ENCODE peak calls at places on chromosomes 12 and 14, in nine cellular contexts. One of them, this sample, is unnamed.

GRCh38 chr12:57580466-57580795 is 10.6 kb upstream of the PIP4K2C start:
- DNase-seq in cardiac fibroblast: no peak
- DNase-seq in lower leg skin: no peak
- DNase-seq in Caco-2: peak
- DNase-seq in HCT116: no peak
- DNase-seq in astrocyte of the spinal cord: no peak
- DNase-seq in Panc1: no peak
- DNase-seq in colonic mucosa: no peak
- DNase-seq in endothelial cell: no peak
- DNase-seq in this sample: no peak

GRCh38 chr14:78278464-78278863 is 108.3 kb downstream of the NRXN3 start:
- DNase-seq in cardiac fibroblast: no peak
- DNase-seq in lower leg skin: no peak
- DNase-seq in Caco-2: no peak
- DNase-seq in HCT116: no peak
- DNase-seq in astrocyte of the spinal cord: no peak
- DNase-seq in Panc1: no peak
- DNase-seq in colonic mucosa: no peak
- DNase-seq in endothelial cell: no peak
- DNase-seq in this sample: no peak

GRCh38 chr12:117567644-117568043 is 206.2 kb upstream of the NOS1 start:
- DNase-seq in cardiac fibroblast: no peak
- DNase-seq in lower leg skin: no peak
- DNase-seq in Caco-2: no peak
- DNase-seq in HCT116: no peak
- DNase-seq in astrocyte of the spinal cord: no peak
- DNase-seq in Panc1: no peak
- DNase-seq in colonic mucosa: no peak
- DNase-seq in endothelial cell: no peak
- DNase-seq in this sample: no peak

GRCh38 chr12:93767524-93767863 is 90.3 kb downstream of the CRADD start:
- DNase-seq in cardiac fibroblast: no peak
- DNase-seq in lower leg skin: no peak
- DNase-seq in Caco-2: no peak
- DNase-seq in HCT116: no peak
- DNase-seq in astrocyte of the spinal cord: no peak
- DNase-seq in Panc1: no peak
- DNase-seq in colonic mucosa: no peak
- DNase-seq in endothelial cell: no peak
- DNase-seq in this sample: no peak

GRCh38 chr12:101823891-101824290 is 6.9 kb downstream of the GNPTAB start:
- DNase-seq in cardiac fibroblast: no peak
- DNase-seq in lower leg skin: peak
- DNase-seq in Caco-2: no peak
- DNase-seq in HCT116: peak
- DNase-seq in astrocyte of the spinal cord: no peak
- DNase-seq in Panc1: no peak
- DNase-seq in colonic mucosa: peak
- DNase-seq in endothelial cell: peak
- DNase-seq in this sample: no peak

GRCh38 chr12:26298785-26299621 is 103.6 kb downstream of the SSPN start:
- DNase-seq in cardiac fibroblast: peak
- DNase-seq in lower leg skin: peak
- DNase-seq in Caco-2: no peak
- DNase-seq in HCT116: no peak
- DNase-seq in astrocyte of the spinal cord: peak
- DNase-seq in Panc1: peak
- DNase-seq in colonic mucosa: no peak
- DNase-seq in endothelial cell: no peak
- DNase-seq in this sample: no peak

GRCh38 chr14:37819155-37820015 is 224.0 kb downstream of the TTC6 start:
- DNase-seq in cardiac fibroblast: peak
- DNase-seq in lower leg skin: no peak
- DNase-seq in Caco-2: no peak
- DNase-seq in HCT116: no peak
- DNase-seq in astrocyte of the spinal cord: peak
- DNase-seq in Panc1: no peak
- DNase-seq in colonic mucosa: no peak
- DNase-seq in endothelial cell: no peak
- DNase-seq in this sample: no peak

GRCh38 chr12:2462087-2462486 is 332.7 kb upstream of the FKBP4 start:
- DNase-seq in cardiac fibroblast: no peak
- DNase-seq in lower leg skin: no peak
- DNase-seq in Caco-2: no peak
- DNase-seq in HCT116: no peak
- DNase-seq in astrocyte of the spinal cord: no peak
- DNase-seq in Panc1: no peak
- DNase-seq in colonic mucosa: no peak
- DNase-seq in endothelial cell: no peak
- DNase-seq in this sample: no peak

GRCh38 chr12:127670294-127670693 is 596.7 kb upstream of the TMEM132C start:
- DNase-seq in cardiac fibroblast: no peak
- DNase-seq in lower leg skin: no peak
- DNase-seq in Caco-2: no peak
- DNase-seq in HCT116: no peak
- DNase-seq in astrocyte of the spinal cord: no peak
- DNase-seq in Panc1: no peak
- DNase-seq in colonic mucosa: no peak
- DNase-seq in endothelial cell: no peak
- DNase-seq in this sample: no peak

GRCh38 chr12:117362391-117362790 is 965 bp upstream of the NOS1 start:
- DNase-seq in cardiac fibroblast: no peak
- DNase-seq in lower leg skin: no peak
- DNase-seq in Caco-2: no peak
- DNase-seq in HCT116: no peak
- DNase-seq in astrocyte of the spinal cord: no peak
- DNase-seq in Panc1: no peak
- DNase-seq in colonic mucosa: no peak
- DNase-seq in endothelial cell: no peak
- DNase-seq in this sample: no peak

GRCh38 chr14:61077946-61078738 is 97.1 kb downstream of the SLC38A6 start:
- DNase-seq in cardiac fibroblast: peak
- DNase-seq in lower leg skin: no peak
- DNase-seq in Caco-2: no peak
- DNase-seq in HCT116: no peak
- DNase-seq in astrocyte of the spinal cord: peak
- DNase-seq in Panc1: no peak
- DNase-seq in colonic mucosa: no peak
- DNase-seq in endothelial cell: no peak
- DNase-seq in this sample: no peak

GRCh38 chr12:48075833-48076232 is 30.0 kb downstream of the SENP1 start:
- DNase-seq in cardiac fibroblast: no peak
- DNase-seq in lower leg skin: no peak
- DNase-seq in Caco-2: no peak
- DNase-seq in HCT116: no peak
- DNase-seq in astrocyte of the spinal cord: no peak
- DNase-seq in Panc1: no peak
- DNase-seq in colonic mucosa: no peak
- DNase-seq in endothelial cell: no peak
- DNase-seq in this sample: no peak

GRCh38 chr12:3557791-3558190 is 66.8 kb downstream of the PRMT8 start:
- DNase-seq in cardiac fibroblast: no peak
- DNase-seq in lower leg skin: no peak
- DNase-seq in Caco-2: peak
- DNase-seq in HCT116: no peak
- DNase-seq in astrocyte of the spinal cord: no peak
- DNase-seq in Panc1: no peak
- DNase-seq in colonic mucosa: no peak
- DNase-seq in endothelial cell: no peak
- DNase-seq in this sample: no peak

GRCh38 chr14:63890553-63890952 is 37.7 kb downstream of the SYNE2 start:
- DNase-seq in cardiac fibroblast: no peak
- DNase-seq in lower leg skin: no peak
- DNase-seq in Caco-2: no peak
- DNase-seq in HCT116: no peak
- DNase-seq in astrocyte of the spinal cord: no peak
- DNase-seq in Panc1: no peak
- DNase-seq in colonic mucosa: no peak
- DNase-seq in endothelial cell: no peak
- DNase-seq in this sample: no peak

GRCh38 chr12:76085159-76085868 is 829 bp upstream of the NAP1L1 start:
- DNase-seq in cardiac fibroblast: peak
- DNase-seq in lower leg skin: no peak
- DNase-seq in Caco-2: no peak
- DNase-seq in HCT116: no peak
- DNase-seq in astrocyte of the spinal cord: peak
- DNase-seq in Panc1: no peak
- DNase-seq in colonic mucosa: peak
- DNase-seq in endothelial cell: no peak
- DNase-seq in this sample: no peak

GRCh38 chr12:54195736-54196347 is 7.1 kb upstream of the SMUG1 start:
- DNase-seq in cardiac fibroblast: peak
- DNase-seq in lower leg skin: no peak
- DNase-seq in Caco-2: no peak
- DNase-seq in HCT116: no peak
- DNase-seq in astrocyte of the spinal cord: peak
- DNase-seq in Panc1: no peak
- DNase-seq in colonic mucosa: no peak
- DNase-seq in endothelial cell: no peak
- DNase-seq in this sample: no peak

GRCh38 chr12:41049033-41049432 is 139.1 kb upstream of the PDZRN4 start:
- DNase-seq in cardiac fibroblast: no peak
- DNase-seq in lower leg skin: no peak
- DNase-seq in Caco-2: no peak
- DNase-seq in HCT116: no peak
- DNase-seq in astrocyte of the spinal cord: no peak
- DNase-seq in Panc1: no peak
- DNase-seq in colonic mucosa: no peak
- DNase-seq in endothelial cell: no peak
- DNase-seq in this sample: no peak

GRCh38 chr14:36207500-36207899 is 31.0 kb upstream of the PTCSC3 start:
- DNase-seq in cardiac fibroblast: peak
- DNase-seq in lower leg skin: no peak
- DNase-seq in Caco-2: no peak
- DNase-seq in HCT116: no peak
- DNase-seq in astrocyte of the spinal cord: no peak
- DNase-seq in Panc1: no peak
- DNase-seq in colonic mucosa: no peak
- DNase-seq in endothelial cell: no peak
- DNase-seq in this sample: no peak
- TF ChIP-seq CTCF in cardiac fibroblast: peak
- TF ChIP-seq CTCF in lower leg skin: no peak
- TF ChIP-seq CTCF in Caco-2: peak
- TF ChIP-seq CTCF in HCT116: peak
- TF ChIP-seq CTCF in astrocyte of the spinal cord: peak
- TF ChIP-seq CTCF in Panc1: peak
- TF ChIP-seq CTCF in colonic mucosa: peak
- TF ChIP-seq CTCF in endothelial cell: no peak
- TF ChIP-seq CTCF in this sample: peak

DNA sequence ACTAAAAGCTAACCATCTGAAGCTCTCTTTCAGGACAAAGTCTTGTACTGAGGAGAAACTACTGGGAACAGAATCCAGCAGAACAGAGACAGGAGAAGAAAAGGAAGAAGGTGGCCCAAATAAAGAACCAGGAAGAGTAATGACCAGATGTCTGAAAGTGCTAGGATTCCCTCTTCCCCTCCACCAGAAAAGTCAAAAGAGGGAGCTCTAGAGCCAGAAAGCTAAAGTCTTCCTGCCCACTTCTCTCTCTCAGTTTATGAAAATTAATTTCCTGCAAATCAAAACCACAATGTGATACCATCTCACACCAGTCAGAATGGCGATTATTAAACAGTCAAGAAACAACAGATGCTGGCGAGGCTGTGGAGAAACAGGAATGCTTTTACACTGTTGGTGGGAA is 47.2 kb downstream of the SPPL3 start:
- DNase-seq in cardiac fibroblast: peak
- DNase-seq in lower leg skin: no peak
- DNase-seq in Caco-2: no peak
- DNase-seq in HCT116: peak
- DNase-seq in astrocyte of the spinal cord: no peak
- DNase-seq in Panc1: no peak
- DNase-seq in colonic mucosa: no peak
- DNase-seq in endothelial cell: no peak
- DNase-seq in this sample: no peak
- TF ChIP-seq CTCF in cardiac fibroblast: peak
- TF ChIP-seq CTCF in lower leg skin: no peak
- TF ChIP-seq CTCF in Caco-2: peak
- TF ChIP-seq CTCF in HCT116: peak
- TF ChIP-seq CTCF in astrocyte of the spinal cord: peak
- TF ChIP-seq CTCF in Panc1: peak
- TF ChIP-seq CTCF in colonic mucosa: no peak
- TF ChIP-seq CTCF in endothelial cell: no peak
- TF ChIP-seq CTCF in this sample: peak

DNA sequence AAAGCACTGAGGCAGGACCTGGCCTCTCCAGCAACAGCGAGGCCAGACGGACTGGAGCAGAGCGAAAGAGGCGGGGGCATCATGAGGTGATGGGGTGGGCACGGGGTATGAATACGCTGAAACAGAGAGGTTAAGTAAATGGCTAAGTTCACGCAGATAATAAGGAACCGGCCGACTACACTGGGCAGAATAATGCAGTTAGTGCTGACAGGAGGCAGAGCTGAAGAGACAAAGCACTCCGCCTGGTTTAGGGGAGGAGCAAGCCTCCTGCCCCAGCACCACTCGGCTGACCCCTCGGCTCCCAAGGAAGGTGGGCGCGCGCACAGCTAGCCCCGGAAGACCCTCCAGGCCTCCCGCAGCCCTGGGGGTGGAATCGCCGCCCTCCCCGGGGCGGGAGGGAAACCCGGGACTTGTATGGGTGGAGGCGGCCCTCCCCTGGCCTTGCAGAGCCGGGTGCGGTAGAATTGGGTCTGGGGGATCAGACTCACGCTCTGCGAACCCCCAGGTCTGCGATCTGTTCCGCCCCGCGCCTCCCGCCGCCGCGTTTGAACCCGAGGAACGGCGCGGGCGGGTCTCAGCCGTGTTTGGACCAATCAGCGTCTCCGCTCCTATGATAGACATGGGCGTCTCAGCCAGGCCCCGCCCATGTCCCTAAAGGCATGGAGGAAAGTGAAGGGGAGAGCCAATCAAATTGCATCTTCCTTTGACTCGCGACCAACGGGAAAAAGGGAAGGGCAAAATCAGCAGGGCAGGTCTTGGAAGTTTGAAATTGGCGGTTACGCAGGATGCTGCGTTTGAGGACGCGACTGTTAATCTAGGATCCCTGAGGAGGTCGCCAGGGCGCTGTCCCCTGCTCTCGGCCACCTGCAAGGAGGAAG is at the start of gene CIT:
- DNase-seq in cardiac fibroblast: peak
- DNase-seq in lower leg skin: peak
- DNase-seq in Caco-2: peak
- DNase-seq in HCT116: peak
- DNase-seq in astrocyte of the spinal cord: peak
- DNase-seq in Panc1: peak
- DNase-seq in colonic mucosa: peak
- DNase-seq in endothelial cell: peak
- DNase-seq in this sample: peak
- TF ChIP-seq CTCF in cardiac fibroblast: no peak
- TF ChIP-seq CTCF in lower leg skin: no peak
- TF ChIP-seq CTCF in Caco-2: peak
- TF ChIP-seq CTCF in HCT116: no peak
- TF ChIP-seq CTCF in astrocyte of the spinal cord: no peak
- TF ChIP-seq CTCF in Panc1: no peak
- TF ChIP-seq CTCF in colonic mucosa: no peak
- TF ChIP-seq CTCF in endothelial cell: no peak
- TF ChIP-seq CTCF in this sample: no peak

DNA sequence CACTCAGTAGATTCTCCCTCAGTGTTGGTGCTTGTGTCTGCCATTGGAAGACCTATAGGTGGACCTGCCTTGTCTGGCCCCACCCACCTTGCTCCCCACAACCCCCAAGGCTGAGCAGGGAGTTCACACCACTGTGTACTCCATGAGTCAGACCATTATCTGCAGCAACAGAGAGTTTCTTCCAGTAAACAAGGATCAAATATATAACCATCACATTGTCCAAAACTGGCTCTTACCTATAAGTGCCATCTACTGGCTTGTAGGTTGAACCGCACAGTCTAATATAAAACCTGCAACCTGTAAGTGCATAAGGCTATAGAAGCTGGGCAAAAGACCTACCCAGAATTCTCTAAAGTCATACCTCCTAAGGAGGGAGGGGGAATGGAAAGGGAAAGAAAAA is 7.9 kb downstream of the TAS2R13 start:
- DNase-seq in cardiac fibroblast: peak
- DNase-seq in lower leg skin: no peak
- DNase-seq in Caco-2: no peak
- DNase-seq in HCT116: no peak
- DNase-seq in astrocyte of the spinal cord: no peak
- DNase-seq in Panc1: no peak
- DNase-seq in colonic mucosa: no peak
- DNase-seq in endothelial cell: no peak
- DNase-seq in this sample: no peak
- TF ChIP-seq CTCF in cardiac fibroblast: no peak
- TF ChIP-seq CTCF in lower leg skin: no peak
- TF ChIP-seq CTCF in Caco-2: peak
- TF ChIP-seq CTCF in HCT116: no peak
- TF ChIP-seq CTCF in astrocyte of the spinal cord: no peak
- TF ChIP-seq CTCF in Panc1: peak
- TF ChIP-seq CTCF in colonic mucosa: no peak
- TF ChIP-seq CTCF in endothelial cell: no peak
- TF ChIP-seq CTCF in this sample: no peak